ENCODE peak calls at places on chromosomes 6 and 20, in six cellular contexts. One of them, this sample, is unnamed.

GRCh38 chr20:39800111-39800510 is 838.0 kb downstream of the DHX35 start:
- DNase-seq in naive thymus-derived CD8-positive, alpha-beta T cell: no peak
- DNase-seq in HT-29: no peak
- DNase-seq in immature natural killer cell: no peak
- DNase-seq in Calu3: no peak
- DNase-seq in NK-92 treated with Interleukin-12 subunit alpha and Interleukin-12 subunit beta, amount 100 ng/mL, for 24 hours: no peak
- DNase-seq in this sample: no peak

GRCh38 chr6:114941078-114941477 is 598.3 kb upstream of the HS3ST5 start:
- DNase-seq in naive thymus-derived CD8-positive, alpha-beta T cell: no peak
- DNase-seq in HT-29: no peak
- DNase-seq in immature natural killer cell: no peak
- DNase-seq in Calu3: no peak
- DNase-seq in NK-92 treated with Interleukin-12 subunit alpha and Interleukin-12 subunit beta, amount 100 ng/mL, for 24 hours: no peak
- DNase-seq in this sample: no peak

GRCh38 chr6:99026135-99026534 is 78.4 kb upstream of the FBXL4 start:
- DNase-seq in naive thymus-derived CD8-positive, alpha-beta T cell: no peak
- DNase-seq in HT-29: no peak
- DNase-seq in immature natural killer cell: no peak
- DNase-seq in Calu3: no peak
- DNase-seq in NK-92 treated with Interleukin-12 subunit alpha and Interleukin-12 subunit beta, amount 100 ng/mL, for 24 hours: no peak
- DNase-seq in this sample: no peak

GRCh38 chr6:100512203-100512862 is 47.6 kb upstream of the SIM1 start:
- DNase-seq in naive thymus-derived CD8-positive, alpha-beta T cell: no peak
- DNase-seq in HT-29: no peak
- DNase-seq in immature natural killer cell: no peak
- DNase-seq in Calu3: no peak
- DNase-seq in NK-92 treated with Interleukin-12 subunit alpha and Interleukin-12 subunit beta, amount 100 ng/mL, for 24 hours: no peak
- DNase-seq in this sample: no peak

GRCh38 chr20:61861054-61861841 is 204.4 kb downstream of the TAF4 start:
- DNase-seq in naive thymus-derived CD8-positive, alpha-beta T cell: no peak
- DNase-seq in HT-29: no peak
- DNase-seq in immature natural killer cell: peak
- DNase-seq in Calu3: no peak
- DNase-seq in NK-92 treated with Interleukin-12 subunit alpha and Interleukin-12 subunit beta, amount 100 ng/mL, for 24 hours: no peak
- DNase-seq in this sample: no peak

GRCh38 chr20:54347216-54347833 is 128.1 kb upstream of the DOK5 start:
- DNase-seq in naive thymus-derived CD8-positive, alpha-beta T cell: no peak
- DNase-seq in HT-29: no peak
- DNase-seq in immature natural killer cell: no peak
- DNase-seq in Calu3: no peak
- DNase-seq in NK-92 treated with Interleukin-12 subunit alpha and Interleukin-12 subunit beta, amount 100 ng/mL, for 24 hours: no peak
- DNase-seq in this sample: no peak

GRCh38 chr6:44048277-44048676 is 79.0 kb downstream of the MRPL14 start:
- DNase-seq in naive thymus-derived CD8-positive, alpha-beta T cell: no peak
- DNase-seq in HT-29: no peak
- DNase-seq in immature natural killer cell: no peak
- DNase-seq in Calu3: no peak
- DNase-seq in NK-92 treated with Interleukin-12 subunit alpha and Interleukin-12 subunit beta, amount 100 ng/mL, for 24 hours: no peak
- DNase-seq in this sample: no peak

GRCh38 chr6:49328051-49328450 is 135.0 kb downstream of the MMUT start:
- DNase-seq in naive thymus-derived CD8-positive, alpha-beta T cell: no peak
- DNase-seq in HT-29: no peak
- DNase-seq in immature natural killer cell: no peak
- DNase-seq in Calu3: no peak
- DNase-seq in NK-92 treated with Interleukin-12 subunit alpha and Interleukin-12 subunit beta, amount 100 ng/mL, for 24 hours: no peak
- DNase-seq in this sample: no peak

GRCh38 chr6:11271228-11271627 is 38.8 kb upstream of the NEDD9 start:
- DNase-seq in naive thymus-derived CD8-positive, alpha-beta T cell: no peak
- DNase-seq in HT-29: no peak
- DNase-seq in immature natural killer cell: no peak
- DNase-seq in Calu3: no peak
- DNase-seq in NK-92 treated with Interleukin-12 subunit alpha and Interleukin-12 subunit beta, amount 100 ng/mL, for 24 hours: no peak
- DNase-seq in this sample: no peak

GRCh38 chr20:54179946-54180345 is 6.2 kb upstream of the CYP24A1 start:
- DNase-seq in naive thymus-derived CD8-positive, alpha-beta T cell: no peak
- DNase-seq in HT-29: peak
- DNase-seq in immature natural killer cell: no peak
- DNase-seq in Calu3: no peak
- DNase-seq in NK-92 treated with Interleukin-12 subunit alpha and Interleukin-12 subunit beta, amount 100 ng/mL, for 24 hours: no peak
- DNase-seq in this sample: no peak

GRCh38 chr6:88952065-88952704 is 11.2 kb downstream of the RNGTT start:
- DNase-seq in naive thymus-derived CD8-positive, alpha-beta T cell: no peak
- DNase-seq in HT-29: peak
- DNase-seq in immature natural killer cell: no peak
- DNase-seq in Calu3: peak
- DNase-seq in NK-92 treated with Interleukin-12 subunit alpha and Interleukin-12 subunit beta, amount 100 ng/mL, for 24 hours: no peak
- DNase-seq in this sample: no peak

GRCh38 chr6:27553123-27553904 is 80.4 kb upstream of the ZNF184 start:
- DNase-seq in naive thymus-derived CD8-positive, alpha-beta T cell: no peak
- DNase-seq in HT-29: no peak
- DNase-seq in immature natural killer cell: no peak
- DNase-seq in Calu3: peak
- DNase-seq in NK-92 treated with Interleukin-12 subunit alpha and Interleukin-12 subunit beta, amount 100 ng/mL, for 24 hours: no peak
- DNase-seq in this sample: no peak

GRCh38 chr20:57426156-57426769 is 35.1 kb downstream of the RBM38 start:
- DNase-seq in naive thymus-derived CD8-positive, alpha-beta T cell: no peak
- DNase-seq in HT-29: no peak
- DNase-seq in immature natural killer cell: no peak
- DNase-seq in Calu3: no peak
- DNase-seq in NK-92 treated with Interleukin-12 subunit alpha and Interleukin-12 subunit beta, amount 100 ng/mL, for 24 hours: no peak
- DNase-seq in this sample: no peak

GRCh38 chr6:107679457-107679856 is 144.7 kb downstream of the SCML4 start:
- DNase-seq in naive thymus-derived CD8-positive, alpha-beta T cell: no peak
- DNase-seq in HT-29: no peak
- DNase-seq in immature natural killer cell: no peak
- DNase-seq in Calu3: no peak
- DNase-seq in NK-92 treated with Interleukin-12 subunit alpha and Interleukin-12 subunit beta, amount 100 ng/mL, for 24 hours: no peak
- DNase-seq in this sample: peak

GRCh38 chr6:3977875-3978711 is 100.8 kb downstream of the FAM217A start:
- DNase-seq in naive thymus-derived CD8-positive, alpha-beta T cell: peak
- DNase-seq in HT-29: peak
- DNase-seq in immature natural killer cell: peak
- DNase-seq in Calu3: peak
- DNase-seq in NK-92 treated with Interleukin-12 subunit alpha and Interleukin-12 subunit beta, amount 100 ng/mL, for 24 hours: peak
- DNase-seq in this sample: peak

GRCh38 chr6:340991-341827 is 48.9 kb downstream of the DUSP22 start:
- DNase-seq in naive thymus-derived CD8-positive, alpha-beta T cell: no peak
- DNase-seq in HT-29: no peak
- DNase-seq in immature natural killer cell: no peak
- DNase-seq in Calu3: no peak
- DNase-seq in NK-92 treated with Interleukin-12 subunit alpha and Interleukin-12 subunit beta, amount 100 ng/mL, for 24 hours: no peak
- DNase-seq in this sample: no peak

GRCh38 chr6:11296449-11297375 is 64.2 kb upstream of the NEDD9 start:
- DNase-seq in naive thymus-derived CD8-positive, alpha-beta T cell: no peak
- DNase-seq in HT-29: peak
- DNase-seq in immature natural killer cell: no peak
- DNase-seq in Calu3: peak
- DNase-seq in NK-92 treated with Interleukin-12 subunit alpha and Interleukin-12 subunit beta, amount 100 ng/mL, for 24 hours: no peak
- DNase-seq in this sample: no peak

GRCh38 chr20:61253264-61253639 is 1.2 kb downstream of the CDH4 start:
- DNase-seq in naive thymus-derived CD8-positive, alpha-beta T cell: no peak
- DNase-seq in HT-29: no peak
- DNase-seq in immature natural killer cell: no peak
- DNase-seq in Calu3: no peak
- DNase-seq in NK-92 treated with Interleukin-12 subunit alpha and Interleukin-12 subunit beta, amount 100 ng/mL, for 24 hours: no peak
- DNase-seq in this sample: no peak

GRCh38 chr6:118638288-118638687 is 13.1 kb downstream of the CEP85L start:
- DNase-seq in naive thymus-derived CD8-positive, alpha-beta T cell: no peak
- DNase-seq in HT-29: no peak
- DNase-seq in immature natural killer cell: no peak
- DNase-seq in Calu3: no peak
- DNase-seq in NK-92 treated with Interleukin-12 subunit alpha and Interleukin-12 subunit beta, amount 100 ng/mL, for 24 hours: no peak
- DNase-seq in this sample: no peak

GRCh38 chr6:5439749-5440148 is 178.4 kb downstream of the FARS2 start:
- DNase-seq in naive thymus-derived CD8-positive, alpha-beta T cell: no peak
- DNase-seq in HT-29: no peak
- DNase-seq in immature natural killer cell: no peak
- DNase-seq in Calu3: no peak
- DNase-seq in NK-92 treated with Interleukin-12 subunit alpha and Interleukin-12 subunit beta, amount 100 ng/mL, for 24 hours: no peak
- DNase-seq in this sample: no peak

GRCh38 chr6:110036408-110037302 is 58.5 kb downstream of the GPR6 start:
- DNase-seq in naive thymus-derived CD8-positive, alpha-beta T cell: no peak
- DNase-seq in HT-29: no peak
- DNase-seq in immature natural killer cell: no peak
- DNase-seq in Calu3: no peak
- DNase-seq in NK-92 treated with Interleukin-12 subunit alpha and Interleukin-12 subunit beta, amount 100 ng/mL, for 24 hours: no peak
- DNase-seq in this sample: no peak

GRCh38 chr6:113049190-113049589 is 702.1 kb downstream of the RFPL4B start:
- DNase-seq in naive thymus-derived CD8-positive, alpha-beta T cell: no peak
- DNase-seq in HT-29: no peak
- DNase-seq in immature natural killer cell: no peak
- DNase-seq in Calu3: no peak
- DNase-seq in NK-92 treated with Interleukin-12 subunit alpha and Interleukin-12 subunit beta, amount 100 ng/mL, for 24 hours: no peak
- DNase-seq in this sample: no peak

GRCh38 chr20:43938932-43939761 is 24.5 kb downstream of the TOX2 start:
- DNase-seq in naive thymus-derived CD8-positive, alpha-beta T cell: no peak
- DNase-seq in HT-29: peak
- DNase-seq in immature natural killer cell: no peak
- DNase-seq in Calu3: peak
- DNase-seq in NK-92 treated with Interleukin-12 subunit alpha and Interleukin-12 subunit beta, amount 100 ng/mL, for 24 hours: no peak
- DNase-seq in this sample: no peak

GRCh38 chr6:137092018-137092417 is 47.3 kb upstream of the IL20RA start:
- DNase-seq in naive thymus-derived CD8-positive, alpha-beta T cell: no peak
- DNase-seq in HT-29: no peak
- DNase-seq in immature natural killer cell: no peak
- DNase-seq in Calu3: no peak
- DNase-seq in NK-92 treated with Interleukin-12 subunit alpha and Interleukin-12 subunit beta, amount 100 ng/mL, for 24 hours: no peak
- DNase-seq in this sample: no peak

This sample was measured in dorsolateral prefrontal cortex.